ENCODE peak calls at places on chromosome 15, in nine cellular contexts. S is T-cell; L is hepatic stellate cell; O is T-helper 17 cell; D is NCI-H524; R is iris pigment epithelial cell; B is foreskin fibroblast; G is 8988T; H is CD8-positive, alpha-beta memory T cell. A is an unnamed sample.

GRCh38 chr15:49415638-49416037 is 7.4 kb upstream of the FGF7 start:
- DNase-seq in H (no peak), G (no peak), D (no peak), O (no peak), B (peak; percentile 62), S (no peak), L (peak; percentile 20), R (peak; percentile 93), A (no peak)

GRCh38 chr15:59364238-59364637 is 8.4 kb downstream of the MYO1E start:
- DNase-seq in R (peak; percentile 69), D (no peak), H (no peak), S (no peak), O (no peak), L (no peak), G (no peak), B (no peak), A (no peak)

GRCh38 chr15:66105286-66105984 is 148.1 kb downstream of the MEGF11 start:
- DNase-seq in D (peak; percentile 43), S (no peak), H (no peak), B (no peak), O (no peak), L (no peak), G (no peak), R (no peak), A (no peak)

GRCh38 chr15:68667800-68668625 is 89.2 kb downstream of the CORO2B start:
- DNase-seq in B (no peak), L (no peak), D (no peak), H (no peak), G (no peak), S (no peak), O (no peak), R (no peak), A (no peak)

GRCh38 chr15:25055356-25056068 is 100.7 kb downstream of the SNRPN start:
- DNase-seq in L (no peak), R (no peak), D (no peak), O (no peak), B (no peak), G (no peak), S (no peak), H (no peak), A (no peak)

GRCh38 chr15:62758126-62758951 is 284.2 kb upstream of the TPM1 start:
- DNase-seq in H (no peak), O (no peak), L (peak; percentile 71), R (peak; percentile 90), G (no peak), S (no peak), D (no peak), B (peak; percentile 82), A (no peak)

GRCh38 chr15:73990250-73991005 is 1.7 kb downstream of the STOML1 start:
- DNase-seq in O (no peak), B (no peak), D (no peak), G (no peak), R (no peak), S (no peak), L (no peak), H (no peak), A (no peak)

GRCh38 chr15:31483053-31483923 is 156.7 kb downstream of the KLF13 start:
- DNase-seq in B (no peak), R (no peak), L (no peak), D (peak; percentile 39), S (peak; percentile 40), O (peak; percentile 28), G (no peak), H (peak; percentile 27), A (no peak)

GRCh38 chr15:68375191-68375631 is 56.8 kb downstream of the ITGA11 start:
- DNase-seq in L (no peak), G (no peak), O (no peak), H (no peak), D (no peak), S (no peak), R (no peak), B (no peak), A (no peak)

GRCh38 chr15:40353697-40354096 is 2.9 kb downstream of the PHGR1 start:
- DNase-seq in L (no peak), R (no peak), S (no peak), D (peak; percentile 70), B (no peak), H (no peak), O (no peak), G (no peak), A (no peak)

GRCh38 chr15:71653986-71654713 is 156.2 kb upstream of the NR2E3 start:
- DNase-seq in L (no peak), R (no peak), G (no peak), D (no peak), S (no peak), B (no peak), H (no peak), O (no peak), A (no peak)

GRCh38 chr15:69526086-69526485 is 73.5 kb downstream of the RPLP1 start:
- DNase-seq in D (no peak), H (no peak), O (no peak), B (peak; percentile 4), G (no peak), R (no peak), S (no peak), L (no peak), A (no peak)

A was measured in caudate nucleus.